ENCODE peak calls at places on chromosomes 6 and 20, in eight cellular contexts. E is heart right ventricle, B is transverse colon, Q is HFFc6, N is prostate gland, A is IMR-90, W is pancreas, T is sigmoid colon. S is an unnamed sample.
A peak's percentile ranks its signal among the peaks of the same experiment; 100 is the strongest.

GRCh38 chr6:18693923-18694322 is 306.8 kb downstream of the RNF144B start:
- DNase-seq in Q (no peak), N (no peak), T (no peak), E (no peak), B (no peak), A (no peak), W (no peak), S (no peak)

GRCh38 chr6:38450717-38451116 is 189.0 kb downstream of the BTBD9 start:
- DNase-seq in T (no peak), Q (no peak), B (no peak), W (no peak), N (no peak), E (no peak), A (no peak), S (no peak)

GRCh38 chr6:152026291-152026690 is 218.8 kb downstream of the ESR1 start:
- DNase-seq in N (no peak), T (no peak), W (no peak), E (no peak), B (no peak), Q (no peak), A (no peak), S (no peak)

GRCh38 chr20:47351643-47352331 is 4.7 kb downstream of the ZMYND8 start:
- DNase-seq in A (no peak), B (no peak), N (no peak), W (no peak), T (no peak), E (no peak), Q (no peak), S (no peak)

GRCh38 chr6:38814761-38815160 is 99.7 kb downstream of the DNAH8 start:
- DNase-seq in W (no peak), Q (no peak), E (no peak), T (no peak), A (no peak), B (no peak), N (no peak), S (no peak)

GRCh38 chr20:37856932-37857660 is 45.8 kb upstream of the VSTM2L start:
- DNase-seq in T (no peak), E (no peak), W (no peak), Q (peak; percentile 83), A (peak; percentile 89), N (no peak), B (no peak), S (no peak)

GRCh38 chr6:134295953-134296553 is 21.9 kb downstream of the SGK1 start:
- DNase-seq in B (no peak), T (peak; percentile 68), E (peak; percentile 49), A (peak; percentile 100), W (no peak), Q (peak; percentile 97), N (no peak), S (peak; percentile 24)

GRCh38 chr20:34980543-34981213 is 25.0 kb downstream of the MYH7B start:
- DNase-seq in N (no peak), W (no peak), B (peak; percentile 59), A (peak; percentile 22), E (peak; percentile 77), T (no peak), Q (no peak), S (no peak)

GRCh38 chr6:169841907-169842606 is 90.6 kb downstream of the ERMARD start:
- DNase-seq in Q (no peak), N (no peak), A (no peak), B (no peak), T (no peak), W (no peak), E (no peak), S (no peak)

GRCh38 chr6:159422041-159422984 is 253.1 kb downstream of the FNDC1 start:
- DNase-seq in A (no peak), Q (no peak), W (no peak), T (no peak), B (no peak), N (no peak), E (no peak), S (peak; percentile 12)

GRCh38 chr20:63230800-63231268 is 4.9 kb upstream of the BIRC7 start:
- DNase-seq in W (peak; percentile 53), N (peak; percentile 47), B (peak; percentile 32), Q (peak; percentile 53), A (peak; percentile 60), T (peak; percentile 78), E (peak; percentile 47), S (no peak)

GRCh38 chr20:15867899-15868298 is 705.3 kb downstream of the KIF16B start:
- DNase-seq in B (no peak), A (no peak), N (no peak), E (no peak), Q (no peak), T (no peak), W (no peak), S (no peak)
- TF ChIP-seq CTCF in B (no peak), A (no peak), N (no peak), E (no peak), Q (no peak), T (no peak), W (no peak), S (no peak)

GRCh38 chr6:108838101-108838717 is 10.0 kb upstream of the ARMC2 start:
- DNase-seq in N (no peak), T (no peak), B (no peak), E (no peak), W (no peak), A (peak; percentile 6), Q (no peak), S (peak; percentile 30)
- TF ChIP-seq CTCF in N (no peak), T (no peak), B (no peak), E (no peak), W (no peak), A (peak; percentile 24), Q (peak; percentile 8), S (no peak)

GRCh38 chr6:37103169-37104039 is 66.5 kb upstream of the PIM1 start:
- DNase-seq in A (no peak), T (peak; percentile 79), W (peak; percentile 96), B (peak; percentile 93), E (peak; percentile 51), N (peak; percentile 44), Q (no peak), S (peak; percentile 93)

GRCh38 chr6:37100740-37101139 is 69.2 kb upstream of the PIM1 start:
- DNase-seq in E (no peak), B (no peak), N (no peak), A (no peak), W (no peak), T (no peak), Q (no peak), S (no peak)

GRCh38 chr6:37101991-37102298 is 68.0 kb upstream of the PIM1 start:
- DNase-seq in B (no peak), Q (no peak), E (no peak), N (no peak), A (no peak), T (no peak), W (no peak), S (no peak)

GRCh38 chr6:37104935-37105781 is 64.8 kb upstream of the PIM1 start:
- DNase-seq in A (no peak), B (no peak), W (no peak), N (no peak), Q (no peak), E (no peak), T (no peak), S (no peak)

DNA sequence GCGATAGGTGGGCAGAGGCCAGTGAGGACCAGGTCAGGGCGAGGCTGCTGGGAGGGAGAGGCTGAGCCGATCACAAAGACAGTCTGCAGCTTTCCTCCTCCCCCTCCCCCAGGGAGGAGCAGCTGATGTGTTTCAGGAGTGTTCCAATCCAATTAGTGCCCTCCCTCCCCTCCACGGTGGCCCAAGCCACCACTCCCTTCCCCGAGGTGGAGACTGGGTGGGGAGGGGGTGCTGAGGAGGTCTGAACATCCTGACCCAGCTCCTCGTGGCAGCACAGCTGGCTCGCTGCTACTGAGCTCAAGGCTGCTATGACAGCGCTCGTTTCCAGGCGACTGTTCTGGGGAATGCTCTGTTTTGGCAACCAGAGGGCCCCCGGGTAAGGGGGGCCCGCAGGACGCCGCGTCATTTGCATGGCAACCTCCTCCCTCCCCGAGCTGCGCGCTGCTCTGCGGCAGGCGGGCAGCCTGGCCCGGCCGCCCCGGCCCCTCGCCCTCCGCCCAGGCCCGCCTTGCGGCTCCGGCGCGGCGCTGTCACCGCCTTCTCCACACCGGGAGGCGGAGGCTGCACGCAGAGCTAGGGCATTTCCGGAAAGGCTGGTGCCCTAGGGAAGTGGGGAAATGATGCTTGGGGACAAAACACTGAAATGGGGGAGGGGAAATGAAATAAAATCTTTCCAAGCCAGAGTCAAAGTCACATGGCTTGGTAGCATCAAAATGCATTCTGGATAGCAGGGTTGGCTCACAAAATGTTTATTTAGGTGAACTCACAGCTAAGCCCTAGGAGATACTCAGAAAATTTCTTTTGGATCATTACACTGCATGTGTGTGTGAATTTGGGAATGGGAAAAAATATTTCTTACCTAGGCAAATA is 67.4 kb upstream of the PIM1 start:
- DNase-seq in W (peak; percentile 87), T (peak; percentile 96), A (peak; percentile 88), Q (peak; percentile 87), E (peak; percentile 89), N (peak; percentile 78), B (peak; percentile 88), S (peak; percentile 75)
- TF ChIP-seq CTCF in W (no peak), T (no peak), A (peak; percentile 18), Q (peak; percentile 37), E (no peak), N (no peak), B (no peak), S (no peak)

GRCh38 chr6:3634417-3634816 is 117.1 kb downstream of the PXDC1 start:
- DNase-seq in A (no peak), T (no peak), N (no peak), E (no peak), B (no peak), W (no peak), Q (no peak), S (no peak)

GRCh38 chr6:3631862-3632261 is 119.7 kb downstream of the PXDC1 start:
- DNase-seq in E (no peak), T (no peak), Q (no peak), A (no peak), B (no peak), N (no peak), W (no peak), S (no peak)

GRCh38 chr6:3630258-3630828 is 121.2 kb downstream of the PXDC1 start:
- DNase-seq in W (no peak), Q (no peak), A (no peak), N (no peak), T (no peak), E (no peak), B (no peak), S (no peak)

GRCh38 chr6:3635482-3635881 is 116.0 kb downstream of the PXDC1 start:
- DNase-seq in W (no peak), E (no peak), B (no peak), T (no peak), Q (no peak), N (no peak), A (no peak), S (no peak)

DNA sequence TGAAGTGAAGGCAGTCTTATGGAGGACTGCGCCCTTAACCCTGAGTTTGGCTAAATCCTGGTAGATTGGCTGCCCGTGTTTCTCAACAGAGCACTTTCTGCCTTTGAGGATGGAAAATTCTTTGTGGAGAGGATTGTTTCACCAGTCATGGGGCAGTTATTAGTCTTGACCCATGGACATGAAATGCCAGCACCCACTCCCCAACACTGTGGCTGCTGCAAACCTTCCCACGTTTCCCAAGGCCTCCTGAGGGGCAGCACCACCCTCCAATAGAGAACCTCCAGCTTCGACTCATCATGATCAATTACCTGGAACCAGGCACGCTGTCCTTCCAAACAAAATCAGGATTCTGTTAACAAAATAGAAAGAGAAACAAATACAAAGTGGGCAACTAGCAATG is 117.8 kb downstream of the PXDC1 start:
- DNase-seq in N (no peak), A (no peak), W (no peak), Q (no peak), B (no peak), T (no peak), E (no peak), S (no peak)
- TF ChIP-seq CTCF in N (no peak), A (no peak), W (no peak), Q (no peak), B (no peak), T (no peak), E (no peak), S (no peak)

GRCh38 chr6:149860834-149861602 is 3.1 kb downstream of the LRP11 start:
- DNase-seq in A (no peak), E (no peak), T (no peak), Q (no peak), W (no peak), B (no peak), N (no peak), S (peak; percentile 35)
- TF ChIP-seq CTCF in A (peak; percentile 43), E (no peak), T (no peak), Q (no peak), W (no peak), B (no peak), N (no peak), S (no peak)